ENCODE peak calls at places on chromosomes 16 and 17, in six cellular contexts. One of them, this sample, is unnamed. For H3K9me3, the result is how much of the 10 kb centered on the place peaks cover.

GRCh38 chr16:75578212-75578611 is 12.0 kb downstream of the GABARAPL2 start:
- DNase-seq in GM23248: no peak
- DNase-seq in Karpas-422: no peak
- DNase-seq in SK-N-SH: no peak
- DNase-seq in adipocyte: no peak
- DNase-seq in IMR-90: no peak
- DNase-seq in this sample: no peak

GRCh38 chr16:89695086-89695874 is 6.2 kb downstream of the SPATA2L start:
- DNase-seq in Karpas-422: no peak
- DNase-seq in adipocyte: no peak
- DNase-seq in GM23248: no peak
- DNase-seq in IMR-90: no peak
- DNase-seq in SK-N-SH: peak
- DNase-seq in this sample: no peak

GRCh38 chr16:10667239-10667638 is 27.5 kb downstream of the TEKT5 start:
- DNase-seq in SK-N-SH: no peak
- DNase-seq in Karpas-422: no peak
- DNase-seq in IMR-90: no peak
- DNase-seq in GM23248: no peak
- DNase-seq in adipocyte: no peak
- DNase-seq in this sample: no peak

GRCh38 chr16:11213373-11213772 is 42.6 kb downstream of the SOCS1 start:
- DNase-seq in IMR-90: no peak
- DNase-seq in Karpas-422: no peak
- DNase-seq in adipocyte: no peak
- DNase-seq in SK-N-SH: no peak
- DNase-seq in GM23248: no peak
- DNase-seq in this sample: no peak

GRCh38 chr17:48841395-48841831 is 10.6 kb downstream of the CALCOCO2 start:
- DNase-seq in GM23248: peak
- DNase-seq in adipocyte: peak
- DNase-seq in Karpas-422: no peak
- DNase-seq in IMR-90: peak
- DNase-seq in SK-N-SH: no peak
- DNase-seq in this sample: no peak

GRCh38 chr17:2050246-2050866 is 4.5 kb upstream of the HIC1 start:
- DNase-seq in IMR-90: peak
- DNase-seq in SK-N-SH: peak
- DNase-seq in adipocyte: peak
- DNase-seq in GM23248: peak
- DNase-seq in Karpas-422: peak
- DNase-seq in this sample: no peak

GRCh38 chr16:49446805-49447204 is 73.2 kb downstream of the C16orf78 start:
- DNase-seq in adipocyte: no peak
- DNase-seq in GM23248: no peak
- DNase-seq in IMR-90: no peak
- DNase-seq in SK-N-SH: no peak
- DNase-seq in Karpas-422: no peak
- DNase-seq in this sample: no peak

GRCh38 chr17:59492091-59492451 is 73.3 kb upstream of the DHX40 start:
- DNase-seq in adipocyte: no peak
- DNase-seq in SK-N-SH: no peak
- DNase-seq in IMR-90: no peak
- DNase-seq in GM23248: no peak
- DNase-seq in Karpas-422: no peak
- DNase-seq in this sample: no peak

GRCh38 chr17:71023631-71024030 is 854.3 kb downstream of the KCNJ2 start:
- DNase-seq in GM23248: no peak
- DNase-seq in adipocyte: no peak
- DNase-seq in SK-N-SH: peak
- DNase-seq in IMR-90: no peak
- DNase-seq in Karpas-422: no peak
- DNase-seq in this sample: no peak

GRCh38 chr16:56202036-56202435 is 10.7 kb downstream of the GNAO1 start:
- DNase-seq in IMR-90: no peak
- DNase-seq in SK-N-SH: no peak
- DNase-seq in GM23248: no peak
- DNase-seq in Karpas-422: no peak
- DNase-seq in adipocyte: no peak
- DNase-seq in this sample: no peak

GRCh38 chr16:67150833-67151396 is at the start of gene B3GNT9:
- DNase-seq in IMR-90: peak
- DNase-seq in adipocyte: peak
- DNase-seq in GM23248: peak
- DNase-seq in SK-N-SH: peak
- DNase-seq in Karpas-422: no peak
- DNase-seq in this sample: no peak

GRCh38 chr17:64327201-64327930 is 63.3 kb downstream of the PECAM1 start:
- DNase-seq in adipocyte: no peak
- DNase-seq in SK-N-SH: no peak
- DNase-seq in GM23248: peak
- DNase-seq in IMR-90: no peak
- DNase-seq in Karpas-422: no peak
- DNase-seq in this sample: no peak

GRCh38 chr16:69771651-69771967 is 9.5 kb downstream of the WWP2 start:
- DNase-seq in IMR-90: no peak
- DNase-seq in SK-N-SH: no peak
- DNase-seq in adipocyte: no peak
- DNase-seq in GM23248: no peak
- DNase-seq in Karpas-422: no peak
- DNase-seq in this sample: no peak

GRCh38 chr17:6048486-6048885 is 21.7 kb upstream of the WSCD1 start:
- DNase-seq in Karpas-422: no peak
- DNase-seq in GM23248: no peak
- DNase-seq in SK-N-SH: no peak
- DNase-seq in adipocyte: no peak
- DNase-seq in IMR-90: no peak
- DNase-seq in this sample: no peak

GRCh38 chr16:58045096-58045495 is 19.5 kb downstream of the MMP15 start:
- DNase-seq in IMR-90: no peak
- DNase-seq in SK-N-SH: no peak
- DNase-seq in GM23248: no peak
- DNase-seq in adipocyte: no peak
- DNase-seq in Karpas-422: no peak
- DNase-seq in this sample: no peak

GRCh38 chr16:85528528-85529387 is 84.4 kb upstream of the GSE1 start:
- DNase-seq in Karpas-422: no peak
- DNase-seq in IMR-90: no peak
- DNase-seq in adipocyte: no peak
- DNase-seq in SK-N-SH: peak
- DNase-seq in GM23248: no peak
- DNase-seq in this sample: no peak

GRCh38 chr17:19315104-19315503 is 47.4 kb downstream of the B9D1 start:
- DNase-seq in IMR-90: no peak
- DNase-seq in SK-N-SH: no peak
- DNase-seq in adipocyte: no peak
- DNase-seq in GM23248: no peak
- DNase-seq in Karpas-422: no peak
- DNase-seq in this sample: no peak

GRCh38 chr16:66930189-66930588 is 4.0 kb downstream of the CIAO2B start:
- DNase-seq in SK-N-SH: no peak
- DNase-seq in IMR-90: peak
- DNase-seq in adipocyte: no peak
- DNase-seq in Karpas-422: peak
- DNase-seq in GM23248: peak
- DNase-seq in this sample: no peak

GRCh38 chr16:9286930-9287329 is 195.5 kb downstream of the HAPSTR1 start:
- DNase-seq in Karpas-422: peak
- DNase-seq in IMR-90: no peak
- DNase-seq in adipocyte: no peak
- DNase-seq in GM23248: no peak
- DNase-seq in SK-N-SH: no peak
- DNase-seq in this sample: no peak

GRCh38 chr17:18951941-18952842 is at the start of gene SLC5A10:
- DNase-seq in adipocyte: no peak
- DNase-seq in IMR-90: no peak
- DNase-seq in Karpas-422: no peak
- DNase-seq in GM23248: peak
- DNase-seq in SK-N-SH: no peak
- DNase-seq in this sample: no peak

GRCh38 chr17:33526753-33527152 is 233.7 kb upstream of the ASIC2 start:
- DNase-seq in SK-N-SH: no peak
- DNase-seq in IMR-90: no peak
- DNase-seq in adipocyte: no peak
- DNase-seq in GM23248: no peak
- DNase-seq in Karpas-422: no peak
- DNase-seq in this sample: no peak

GRCh38 chr17:31581491-31581890 is 190.0 kb downstream of the RAB11FIP4 start:
- DNase-seq in adipocyte: peak
- DNase-seq in SK-N-SH: no peak
- DNase-seq in IMR-90: peak
- DNase-seq in Karpas-422: no peak
- DNase-seq in GM23248: peak
- DNase-seq in this sample: no peak

DNA sequence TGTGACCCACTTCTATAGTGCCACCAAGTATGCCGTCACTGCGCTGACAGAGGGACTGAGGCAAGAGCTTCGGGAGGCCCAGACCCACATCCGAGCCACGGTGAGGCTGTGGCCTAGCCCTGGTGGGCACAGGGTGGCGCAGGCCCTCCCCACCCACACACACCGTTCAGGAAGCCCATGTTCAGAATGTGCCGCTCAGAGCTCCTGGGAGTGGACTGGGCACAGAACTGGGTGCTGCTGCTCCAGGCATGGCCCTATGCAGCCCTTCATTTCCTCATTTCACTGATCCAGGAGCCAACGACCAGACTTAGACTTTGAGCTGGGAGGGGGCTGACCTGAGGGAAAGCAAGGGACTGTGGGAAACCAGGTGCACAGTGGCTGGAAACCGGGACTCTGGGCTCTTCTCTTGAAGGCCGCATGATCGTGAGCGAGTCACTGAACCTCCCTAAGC is 2.4 kb upstream of the MRM1 start:
- DNase-seq in Karpas-422: no peak
- DNase-seq in IMR-90: no peak
- DNase-seq in adipocyte: no peak
- DNase-seq in GM23248: no peak
- DNase-seq in SK-N-SH: no peak
- DNase-seq in this sample: no peak
- H3K9ac ChIP-seq in Karpas-422: no peak
- H3K9ac ChIP-seq in IMR-90: no peak
- H3K9ac ChIP-seq in adipocyte: no peak
- H3K9ac ChIP-seq in GM23248: no peak
- H3K9ac ChIP-seq in SK-N-SH: no peak
- H3K9ac ChIP-seq in this sample: no peak

GRCh38 chr17:57391076-57391825 is 134.9 kb downstream of the MSI2 start:
- DNase-seq in IMR-90: no peak
- DNase-seq in Karpas-422: no peak
- DNase-seq in SK-N-SH: no peak
- DNase-seq in adipocyte: no peak
- DNase-seq in GM23248: no peak
- DNase-seq in this sample: no peak

GRCh38 chr17:57387575-57387974 is 131.3 kb downstream of the MSI2 start:
- DNase-seq in IMR-90: no peak
- DNase-seq in GM23248: no peak
- DNase-seq in Karpas-422: no peak
- DNase-seq in SK-N-SH: no peak
- DNase-seq in adipocyte: no peak
- DNase-seq in this sample: no peak

GRCh38 chr17:57391857-57392256 is 135.5 kb downstream of the MSI2 start:
- DNase-seq in adipocyte: no peak
- DNase-seq in GM23248: no peak
- DNase-seq in SK-N-SH: no peak
- DNase-seq in IMR-90: no peak
- DNase-seq in Karpas-422: no peak
- DNase-seq in this sample: no peak

GRCh38 chr17:57388326-57388725 is 132.0 kb downstream of the MSI2 start:
- DNase-seq in SK-N-SH: no peak
- DNase-seq in Karpas-422: no peak
- DNase-seq in adipocyte: no peak
- DNase-seq in GM23248: no peak
- DNase-seq in IMR-90: no peak
- DNase-seq in this sample: no peak

DNA sequence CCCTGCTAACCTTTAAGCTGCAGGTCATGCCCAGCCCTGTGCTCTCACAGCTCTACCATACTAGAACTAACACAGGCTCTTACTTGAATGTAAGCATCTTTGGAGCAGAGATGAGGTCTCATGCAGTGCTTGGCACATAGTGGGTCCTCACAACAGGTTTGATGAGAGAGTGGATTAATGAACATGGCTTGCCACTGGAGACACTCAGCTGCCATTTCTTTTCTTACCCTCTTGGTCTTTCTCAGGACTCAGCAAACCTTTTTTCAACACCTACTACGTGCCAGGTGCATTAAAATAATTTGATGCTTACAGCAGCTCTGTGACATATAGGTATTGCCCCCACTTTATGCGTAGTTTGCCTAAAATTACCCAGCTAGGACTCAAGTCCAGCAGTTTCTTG is 133.2 kb downstream of the MSI2 start:
- DNase-seq in IMR-90: no peak
- DNase-seq in adipocyte: no peak
- DNase-seq in Karpas-422: no peak
- DNase-seq in GM23248: no peak
- DNase-seq in SK-N-SH: no peak
- DNase-seq in this sample: no peak
- H3K9me3 ChIP-seq in IMR-90: under half
- H3K9me3 ChIP-seq in adipocyte: under half
- H3K9me3 ChIP-seq in Karpas-422: under half
- H3K9me3 ChIP-seq in GM23248: under half
- H3K9me3 ChIP-seq in SK-N-SH: under half
- H3K9me3 ChIP-seq in this sample: under half

DNA sequence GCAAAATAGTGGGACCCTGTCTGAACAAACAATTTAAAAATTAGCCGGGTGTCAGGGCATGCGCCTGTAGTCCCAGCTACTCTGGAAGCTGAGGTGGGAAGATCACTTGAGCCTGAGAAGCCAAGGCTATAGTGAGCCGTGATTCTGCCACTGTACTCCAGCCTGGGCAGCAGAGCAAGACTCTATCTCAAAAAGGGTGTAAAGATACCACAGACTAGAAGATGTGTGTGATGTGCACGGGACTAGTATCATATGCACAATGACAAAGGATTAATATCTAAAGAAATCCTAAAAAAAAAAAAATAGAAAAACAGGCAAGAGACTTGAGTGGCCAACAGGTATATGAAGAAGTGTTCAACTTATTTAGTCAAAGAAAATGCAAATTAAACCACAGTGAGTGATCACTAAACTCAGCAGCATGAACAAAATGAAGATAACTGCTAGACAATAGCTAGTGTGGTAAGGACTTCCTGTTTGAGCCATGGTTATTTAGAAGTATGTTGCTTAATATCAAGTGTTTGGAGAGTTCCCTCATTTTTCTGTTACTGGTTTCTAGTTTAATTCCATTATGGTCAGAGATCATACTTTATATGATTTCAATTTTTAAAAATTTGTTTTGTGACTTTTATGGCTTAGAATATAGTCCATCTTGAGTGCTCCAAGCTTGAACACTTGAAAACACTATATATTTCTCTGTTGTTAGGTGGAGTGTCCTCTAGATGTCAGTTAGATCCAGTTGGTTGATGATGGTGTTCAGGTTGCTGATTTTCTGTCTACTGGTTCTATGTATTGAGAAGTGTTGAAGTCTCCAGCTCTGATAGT is 14.7 kb upstream of the SLX4 start:
- DNase-seq in IMR-90: no peak
- DNase-seq in adipocyte: no peak
- DNase-seq in GM23248: peak
- DNase-seq in SK-N-SH: no peak
- DNase-seq in Karpas-422: peak
- DNase-seq in this sample: no peak
- H3K9ac ChIP-seq in IMR-90: no peak
- H3K9ac ChIP-seq in adipocyte: no peak
- H3K9ac ChIP-seq in GM23248: no peak
- H3K9ac ChIP-seq in SK-N-SH: no peak
- H3K9ac ChIP-seq in Karpas-422: peak
- H3K9ac ChIP-seq in this sample: no peak

GRCh38 chr17:11383157-11383556 is 142.1 kb downstream of the SHISA6 start:
- DNase-seq in SK-N-SH: no peak
- DNase-seq in adipocyte: no peak
- DNase-seq in IMR-90: no peak
- DNase-seq in GM23248: no peak
- DNase-seq in Karpas-422: no peak
- DNase-seq in this sample: no peak
- H3K9me3 ChIP-seq in SK-N-SH: under half
- H3K9me3 ChIP-seq in adipocyte: under half
- H3K9me3 ChIP-seq in IMR-90: under half
- H3K9me3 ChIP-seq in GM23248: under half
- H3K9me3 ChIP-seq in Karpas-422: under half
- H3K9me3 ChIP-seq in this sample: under half